ENCODE peak calls at places on chromosomes 12 and 14, in seven cellular contexts. M is WTC11, Y is HepG2, O is HEK293T, L is HCT116, Z is K562, B is H1. V is an unnamed sample.

GRCh38 chr12:116146386-116146785 is 131.1 kb downstream of the MED13L start:
- DNase-seq in L (no peak), M (no peak), B (no peak), O (no peak), Y (no peak), Z (no peak), V (no peak)

GRCh38 chr12:6370994-6371754 is 4.2 kb downstream of the SCNN1A start:
- DNase-seq in O (peak), Y (peak), B (peak), L (peak), M (peak), Z (peak), V (peak)

GRCh38 chr12:14426792-14427191 is 61.3 kb downstream of the ATF7IP start:
- DNase-seq in L (no peak), Z (no peak), Y (no peak), B (no peak), O (no peak), M (no peak), V (no peak)

GRCh38 chr12:92509156-92509758 is 193.5 kb upstream of the PLEKHG7 start:
- DNase-seq in O (no peak), Z (peak), M (no peak), L (no peak), Y (no peak), B (no peak), V (no peak)

GRCh38 chr12:27229367-27229766 is 14.7 kb upstream of the STK38L start:
- DNase-seq in L (no peak), B (no peak), Y (no peak), Z (no peak), M (no peak), O (no peak), V (no peak)

GRCh38 chr14:81625343-81625742 is 91.7 kb upstream of the SEL1L start:
- DNase-seq in Z (no peak), B (no peak), L (peak), O (peak), Y (peak), M (no peak), V (no peak)

GRCh38 chr12:60391791-60392190 is 796.0 kb downstream of the SLC16A7 start:
- DNase-seq in M (no peak), B (no peak), O (no peak), L (no peak), Z (no peak), Y (no peak), V (no peak)

GRCh38 chr12:58504539-58504938 is 415.8 kb downstream of the LRIG3 start:
- DNase-seq in M (no peak), Z (no peak), O (no peak), Y (no peak), B (no peak), L (no peak), V (no peak)

GRCh38 chr12:26047401-26048226 is 77.2 kb downstream of the BHLHE41 start:
- DNase-seq in Y (no peak), O (no peak), Z (no peak), M (peak), L (no peak), B (peak), V (no peak)

GRCh38 chr12:85979641-85980040 is 105.5 kb downstream of the NTS start:
- DNase-seq in B (no peak), L (no peak), M (no peak), Y (no peak), Z (no peak), O (no peak), V (no peak)

GRCh38 chr12:74412607-74413230 is 124.9 kb upstream of the ATXN7L3B start:
- DNase-seq in O (peak), M (no peak), L (peak), Z (peak), Y (peak), B (no peak), V (no peak)

GRCh38 chr12:122449317-122449716 is 26.8 kb upstream of the CLIP1 start:
- DNase-seq in O (no peak), M (no peak), L (peak), Y (peak), B (no peak), Z (no peak), V (no peak)

GRCh38 chr12:59076611-59077010 is 156.3 kb upstream of the LRIG3 start:
- DNase-seq in Y (no peak), O (no peak), L (no peak), Z (no peak), B (no peak), M (no peak), V (no peak)

GRCh38 chr12:9702239-9702638 is 30.7 kb downstream of the CLECL1 start:
- DNase-seq in O (no peak), M (no peak), Y (no peak), Z (no peak), B (no peak), L (no peak), V (no peak)

DNA sequence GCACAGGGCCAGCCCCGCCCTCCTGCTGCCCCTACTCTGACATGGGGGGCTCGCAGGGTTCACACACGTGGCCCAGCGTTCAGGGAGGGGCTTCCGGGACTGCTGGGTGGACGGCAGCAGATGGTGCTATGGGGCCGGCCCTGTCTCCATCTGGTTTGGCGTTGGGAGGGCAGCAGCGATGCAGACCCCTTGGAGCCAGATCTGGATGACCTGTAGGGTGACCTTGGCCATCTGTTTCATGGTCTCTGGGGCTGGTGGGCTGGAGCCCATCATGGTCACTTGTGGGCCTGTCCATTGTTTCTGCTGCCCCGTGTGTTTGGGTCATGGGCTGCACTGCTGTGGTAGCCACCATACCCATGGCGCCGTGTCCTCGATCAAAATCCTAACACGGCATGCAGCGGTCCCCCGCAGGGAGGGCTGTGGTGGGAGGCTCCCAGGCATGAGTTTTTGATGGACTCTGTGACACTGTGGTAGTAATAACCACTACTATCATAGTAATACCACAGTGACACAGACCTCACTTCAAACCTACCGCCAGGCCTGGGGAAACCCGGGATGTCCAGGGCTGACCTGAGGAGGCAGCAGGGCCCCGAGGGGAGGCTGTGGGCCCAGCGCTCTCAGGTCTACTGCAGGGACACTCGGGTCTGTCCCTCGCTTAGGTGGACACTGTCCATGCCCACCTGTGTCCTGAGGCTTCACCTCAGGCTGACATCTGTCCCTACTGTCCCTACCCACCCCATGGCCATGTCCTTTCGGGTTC is 359.4 kb downstream of the TMEM121 start:
- DNase-seq in Y (no peak), O (no peak), M (peak), B (no peak), Z (peak), L (no peak), V (no peak)
- TF ChIP-seq SP1 in Y (no peak), O (no peak), M (no peak), B (no peak), Z (no peak), L (no peak), V (no peak)

GRCh38 chr14:68137704-68138619 is 318.4 kb downstream of the RAD51B start:
- DNase-seq in Y (peak), Z (peak), B (peak), L (peak), M (peak), O (peak), V (no peak)

GRCh38 chr14:68140801-68141200 is 321.2 kb downstream of the RAD51B start:
- DNase-seq in Z (no peak), M (no peak), Y (no peak), L (no peak), O (no peak), B (no peak), V (no peak)

GRCh38 chr14:68139466-68140110 is 320.0 kb downstream of the RAD51B start:
- DNase-seq in O (no peak), M (no peak), B (no peak), Z (no peak), L (no peak), Y (no peak), V (no peak)

GRCh38 chr14:68141531-68142088 is 322.0 kb downstream of the RAD51B start:
- DNase-seq in Z (no peak), Y (no peak), O (no peak), B (no peak), L (peak), M (no peak), V (no peak)

GRCh38 chr14:68140111-68140741 is 320.6 kb downstream of the RAD51B start:
- DNase-seq in M (no peak), Y (peak), Z (no peak), L (peak), B (no peak), O (peak), V (no peak)
- TF ChIP-seq SP1 in M (no peak), Y (no peak), Z (no peak), L (peak), B (peak), O (no peak), V (no peak)

GRCh38 chr12:107242189-107242588 is 148.8 kb upstream of the CRY1 start:
- DNase-seq in Z (no peak), B (no peak), O (peak), M (no peak), Y (no peak), L (no peak), V (no peak)
- TF ChIP-seq SP1 in Z (no peak), B (no peak), O (no peak), M (no peak), Y (no peak), L (no peak), V (no peak)

GRCh38 chr12:29241821-29242591 is 92.9 kb downstream of the FAR2 start:
- DNase-seq in Z (no peak), M (no peak), O (peak), L (peak), Y (peak), B (no peak), V (peak)
- TF ChIP-seq SP1 in Z (no peak), M (no peak), O (no peak), L (peak), Y (no peak), B (no peak), V (peak)

DNA sequence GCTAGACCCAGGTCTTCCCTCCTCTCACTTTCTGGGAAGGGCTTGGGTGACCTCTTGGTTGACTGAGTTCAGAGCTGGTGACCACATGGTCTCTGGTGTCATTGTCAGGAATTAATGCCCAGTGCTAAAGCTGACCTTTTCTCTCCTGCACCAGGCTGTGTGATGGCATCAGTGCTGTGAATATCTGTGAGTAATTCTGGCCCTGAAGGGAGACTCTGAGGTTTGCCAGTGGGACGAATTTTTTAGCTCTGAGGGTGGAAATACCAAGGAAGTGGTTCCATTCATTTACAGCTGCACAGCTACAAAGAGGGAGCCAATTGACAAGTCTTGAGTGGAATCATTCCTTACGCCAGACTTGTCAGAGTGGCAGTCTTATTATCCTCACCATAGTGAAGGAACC is 6.2 kb upstream of the KRT86 start:
- DNase-seq in M (no peak), Y (no peak), Z (no peak), B (no peak), L (no peak), O (no peak), V (no peak)
- TF ChIP-seq SP1 in M (no peak), Y (no peak), Z (no peak), B (no peak), L (no peak), O (no peak), V (no peak)

DNA sequence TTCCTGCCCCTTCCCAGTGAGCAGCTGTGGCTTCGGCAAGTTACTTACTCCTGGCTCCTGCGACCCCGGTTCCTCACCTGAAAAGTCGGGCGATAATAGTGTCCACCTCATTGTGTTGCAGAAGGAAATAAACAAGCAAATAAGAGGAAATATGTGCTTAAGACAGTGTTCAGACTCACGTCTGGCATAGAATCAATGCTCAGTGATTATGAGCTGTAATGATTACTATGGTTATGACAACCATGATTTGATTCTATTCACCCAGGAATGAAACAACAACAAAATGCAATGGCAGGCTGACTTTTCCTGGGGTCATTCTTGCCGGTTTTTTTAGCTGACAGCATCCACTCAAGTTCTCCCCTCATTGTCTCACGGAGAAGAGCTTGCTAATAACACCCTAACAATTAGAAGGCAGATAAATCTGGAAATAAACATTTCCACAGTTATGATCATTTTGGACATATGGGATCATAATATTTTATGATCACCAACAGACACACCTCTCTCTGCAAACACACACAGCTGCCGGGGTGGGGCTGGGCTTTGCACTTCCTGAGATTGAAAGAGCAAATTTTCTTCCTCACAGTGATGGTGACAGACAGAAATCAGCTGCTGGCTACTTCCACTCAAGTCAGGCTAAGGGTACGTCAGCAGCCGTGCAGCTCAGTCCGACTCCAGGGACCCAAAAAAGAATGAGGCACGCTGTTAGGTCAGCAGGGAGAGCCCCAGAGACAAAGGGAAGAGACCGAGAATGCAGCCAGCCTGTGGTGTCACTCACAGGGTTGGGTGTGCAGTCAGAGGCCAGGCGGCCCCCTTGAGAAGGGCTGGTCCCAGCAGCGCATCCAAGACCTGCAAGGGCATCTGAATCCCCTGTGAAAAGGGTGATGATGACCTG is 158.0 kb downstream of the RIMBP2 start:
- DNase-seq in Y (no peak), M (no peak), Z (no peak), O (no peak), B (no peak), L (no peak), V (no peak)
- TF ChIP-seq SP1 in Y (no peak), M (no peak), Z (no peak), O (no peak), B (no peak), L (no peak), V (no peak)

GRCh38 chr12:120474092-120474960 is 4.8 kb upstream of the SRSF9 start:
- DNase-seq in O (no peak), M (no peak), Z (peak), Y (no peak), L (peak), B (no peak), V (no peak)
- TF ChIP-seq SP1 in O (no peak), M (no peak), Z (no peak), Y (no peak), L (no peak), B (no peak), V (no peak)

V was measured in GM12878.